ENCODE peak calls at places on chromosomes 16 and 17, in nine cellular contexts. V is HFFc6; C is stomach; G is lung; Y is tibial nerve; W is activated effector memory CD4-positive, alpha-beta T cell treated with anti-CD3 and anti-CD28 coated beads, Interleukin-2, amount 50 U/mL, for 16 hours; J is AG10803; S is ovary; T is T-helper 2 cell. H is an unnamed sample.

GRCh38 chr17:1324201-1324750 is 44.8 kb downstream of the TRARG1 start:
- DNase-seq in W (peak), G (peak), V (no peak), Y (no peak), S (peak), C (no peak), J (no peak), T (no peak), H (no peak)

GRCh38 chr16:64920211-64920610 is 201.7 kb downstream of the CDH11 start:
- DNase-seq in T (no peak), G (no peak), J (peak), V (no peak), S (no peak), W (no peak), Y (no peak), C (no peak), H (no peak)

GRCh38 chr16:21701271-21701670 is 37.5 kb downstream of the OTOA start:
- DNase-seq in Y (no peak), G (no peak), T (no peak), C (no peak), S (no peak), J (no peak), W (no peak), V (no peak), H (no peak)

GRCh38 chr16:72793716-72794115 is 254.2 kb downstream of the ZFHX3 start:
- DNase-seq in W (no peak), T (no peak), G (no peak), V (no peak), S (no peak), Y (no peak), J (no peak), C (no peak), H (no peak)

GRCh38 chr16:57028086-57028485 is 38.7 kb downstream of the NLRC5 start:
- DNase-seq in T (no peak), Y (no peak), S (no peak), W (peak), J (no peak), G (no peak), C (no peak), V (no peak), H (no peak)

GRCh38 chr16:76535-77272 is 1.3 kb upstream of the MPG start:
- DNase-seq in G (peak), Y (peak), S (peak), J (peak), T (no peak), V (peak), C (peak), W (peak), H (no peak)

GRCh38 chr16:73846292-73846849 is 450.2 kb upstream of the PSMD7 start:
- DNase-seq in V (no peak), T (no peak), S (no peak), J (no peak), C (no peak), Y (no peak), G (no peak), W (no peak), H (no peak)

GRCh38 chr17:67865438-67865837 is 40.1 kb downstream of the BPTF start:
- DNase-seq in J (no peak), Y (no peak), C (no peak), V (no peak), S (no peak), G (no peak), T (no peak), W (no peak), H (no peak)

GRCh38 chr16:70437017-70437581 is 1.8 kb downstream of the ST3GAL2 start:
- DNase-seq in W (no peak), V (peak), Y (no peak), J (peak), G (no peak), T (no peak), C (no peak), S (peak), H (no peak)

H was measured in activated gamma-delta T cell treated with Interleukin-2 at 50 U/mL for 16 hours.